ENCODE peak calls at places on chromosomes 11 and 22, in nine cellular contexts. One of them, this sample, is unnamed.

GRCh38 chr11:102799656-102800339 is 1.8 kb upstream of the MMP1 start:
- DNase-seq in DND-41: no peak
- DNase-seq in epithelial cell of esophagus: peak
- DNase-seq in astrocyte of the cerebellum: no peak
- DNase-seq in suprapubic skin: no peak
- DNase-seq in psoas muscle: no peak
- DNase-seq in CD8-positive, alpha-beta T cell: no peak
- DNase-seq in endodermal cell: no peak
- DNase-seq in AG04449: no peak
- DNase-seq in this sample: no peak

GRCh38 chr22:40423882-40424640 is 53.7 kb downstream of the SGSM3 start:
- DNase-seq in DND-41: no peak
- DNase-seq in epithelial cell of esophagus: no peak
- DNase-seq in astrocyte of the cerebellum: no peak
- DNase-seq in suprapubic skin: no peak
- DNase-seq in psoas muscle: peak
- DNase-seq in CD8-positive, alpha-beta T cell: no peak
- DNase-seq in endodermal cell: no peak
- DNase-seq in AG04449: no peak
- DNase-seq in this sample: no peak

GRCh38 chr11:21511835-21512440 is 680.9 kb upstream of the ANO5 start:
- DNase-seq in DND-41: peak
- DNase-seq in epithelial cell of esophagus: peak
- DNase-seq in astrocyte of the cerebellum: peak
- DNase-seq in suprapubic skin: peak
- DNase-seq in psoas muscle: peak
- DNase-seq in CD8-positive, alpha-beta T cell: peak
- DNase-seq in endodermal cell: peak
- DNase-seq in AG04449: no peak
- DNase-seq in this sample: peak

GRCh38 chr11:111736191-111736590 is 30.0 kb downstream of the PPP2R1B start:
- DNase-seq in DND-41: no peak
- DNase-seq in epithelial cell of esophagus: no peak
- DNase-seq in astrocyte of the cerebellum: no peak
- DNase-seq in suprapubic skin: peak
- DNase-seq in psoas muscle: peak
- DNase-seq in CD8-positive, alpha-beta T cell: no peak
- DNase-seq in endodermal cell: no peak
- DNase-seq in AG04449: no peak
- DNase-seq in this sample: no peak

GRCh38 chr11:17511571-17511970 is 32.6 kb downstream of the USH1C start:
- DNase-seq in DND-41: no peak
- DNase-seq in epithelial cell of esophagus: no peak
- DNase-seq in astrocyte of the cerebellum: no peak
- DNase-seq in suprapubic skin: no peak
- DNase-seq in psoas muscle: no peak
- DNase-seq in CD8-positive, alpha-beta T cell: no peak
- DNase-seq in endodermal cell: no peak
- DNase-seq in AG04449: no peak
- DNase-seq in this sample: no peak

GRCh38 chr11:130726234-130726559 is 190.1 kb downstream of the SNX19 start:
- DNase-seq in DND-41: no peak
- DNase-seq in epithelial cell of esophagus: peak
- DNase-seq in astrocyte of the cerebellum: peak
- DNase-seq in suprapubic skin: no peak
- DNase-seq in psoas muscle: peak
- DNase-seq in CD8-positive, alpha-beta T cell: no peak
- DNase-seq in endodermal cell: peak
- DNase-seq in AG04449: no peak
- DNase-seq in this sample: no peak

GRCh38 chr11:123302751-123303195 is 107.7 kb upstream of the CLMP start:
- DNase-seq in DND-41: no peak
- DNase-seq in epithelial cell of esophagus: peak
- DNase-seq in astrocyte of the cerebellum: peak
- DNase-seq in suprapubic skin: no peak
- DNase-seq in psoas muscle: no peak
- DNase-seq in CD8-positive, alpha-beta T cell: no peak
- DNase-seq in endodermal cell: peak
- DNase-seq in AG04449: no peak
- DNase-seq in this sample: peak

GRCh38 chr11:17272823-17273222 is 3.7 kb upstream of the NUCB2 start:
- DNase-seq in DND-41: peak
- DNase-seq in epithelial cell of esophagus: peak
- DNase-seq in astrocyte of the cerebellum: no peak
- DNase-seq in suprapubic skin: no peak
- DNase-seq in psoas muscle: no peak
- DNase-seq in CD8-positive, alpha-beta T cell: no peak
- DNase-seq in endodermal cell: no peak
- DNase-seq in AG04449: no peak
- DNase-seq in this sample: no peak

GRCh38 chr11:128563942-128564641 is 23.3 kb downstream of the ETS1 start:
- DNase-seq in DND-41: no peak
- DNase-seq in epithelial cell of esophagus: no peak
- DNase-seq in astrocyte of the cerebellum: no peak
- DNase-seq in suprapubic skin: no peak
- DNase-seq in psoas muscle: no peak
- DNase-seq in CD8-positive, alpha-beta T cell: no peak
- DNase-seq in endodermal cell: peak
- DNase-seq in AG04449: no peak
- DNase-seq in this sample: no peak

GRCh38 chr11:87006035-87006434 is 31.7 kb upstream of the TMEM135 start:
- DNase-seq in DND-41: no peak
- DNase-seq in epithelial cell of esophagus: peak
- DNase-seq in astrocyte of the cerebellum: no peak
- DNase-seq in suprapubic skin: no peak
- DNase-seq in psoas muscle: no peak
- DNase-seq in CD8-positive, alpha-beta T cell: no peak
- DNase-seq in endodermal cell: no peak
- DNase-seq in AG04449: no peak
- DNase-seq in this sample: no peak

DNA sequence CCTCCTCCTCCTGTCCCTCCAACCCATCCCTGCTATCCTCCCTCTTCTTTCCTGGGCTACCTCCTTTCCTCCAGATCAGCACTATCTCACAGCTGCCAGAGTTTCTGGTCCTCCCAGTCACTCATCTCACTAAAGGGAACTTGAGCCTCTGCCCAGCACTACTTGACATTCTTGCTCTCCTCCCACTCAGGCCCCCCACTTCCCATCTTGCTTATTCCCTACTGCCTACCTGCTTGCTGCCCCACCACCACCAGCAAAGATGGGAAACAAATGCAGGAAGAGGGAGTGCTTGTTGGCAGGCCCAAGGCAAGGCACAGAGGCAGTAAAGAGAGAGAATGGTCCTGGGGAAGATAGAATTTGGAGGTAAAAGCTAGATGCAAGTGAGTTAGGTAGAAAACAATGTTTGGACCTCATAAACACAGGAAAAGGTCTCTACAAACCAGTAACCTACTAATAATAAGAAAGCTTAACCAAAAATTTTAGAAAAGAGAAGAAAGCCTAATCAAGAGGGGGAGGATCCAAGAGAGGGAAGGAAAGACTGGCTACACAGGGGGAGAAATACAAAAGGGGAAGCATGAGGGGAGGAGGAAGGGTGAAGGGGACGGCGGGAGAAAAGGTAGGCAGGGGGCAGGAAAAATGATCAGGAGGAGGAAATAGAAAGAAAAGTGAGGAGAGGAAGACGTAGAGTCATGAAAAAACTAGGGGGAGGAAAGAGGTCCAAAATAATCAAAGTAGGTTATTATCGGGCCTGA is 63.6 kb downstream of the PAK1 start:
- DNase-seq in DND-41: no peak
- DNase-seq in epithelial cell of esophagus: no peak
- DNase-seq in astrocyte of the cerebellum: no peak
- DNase-seq in suprapubic skin: no peak
- DNase-seq in psoas muscle: no peak
- DNase-seq in CD8-positive, alpha-beta T cell: no peak
- DNase-seq in endodermal cell: no peak
- DNase-seq in AG04449: no peak
- DNase-seq in this sample: no peak
- H3K4me3 ChIP-seq in DND-41: no peak
- H3K4me3 ChIP-seq in epithelial cell of esophagus: no peak
- H3K4me3 ChIP-seq in astrocyte of the cerebellum: no peak
- H3K4me3 ChIP-seq in suprapubic skin: no peak
- H3K4me3 ChIP-seq in psoas muscle: peak
- H3K4me3 ChIP-seq in CD8-positive, alpha-beta T cell: no peak
- H3K4me3 ChIP-seq in endodermal cell: peak
- H3K4me3 ChIP-seq in AG04449: peak
- H3K4me3 ChIP-seq in this sample: no peak

DNA sequence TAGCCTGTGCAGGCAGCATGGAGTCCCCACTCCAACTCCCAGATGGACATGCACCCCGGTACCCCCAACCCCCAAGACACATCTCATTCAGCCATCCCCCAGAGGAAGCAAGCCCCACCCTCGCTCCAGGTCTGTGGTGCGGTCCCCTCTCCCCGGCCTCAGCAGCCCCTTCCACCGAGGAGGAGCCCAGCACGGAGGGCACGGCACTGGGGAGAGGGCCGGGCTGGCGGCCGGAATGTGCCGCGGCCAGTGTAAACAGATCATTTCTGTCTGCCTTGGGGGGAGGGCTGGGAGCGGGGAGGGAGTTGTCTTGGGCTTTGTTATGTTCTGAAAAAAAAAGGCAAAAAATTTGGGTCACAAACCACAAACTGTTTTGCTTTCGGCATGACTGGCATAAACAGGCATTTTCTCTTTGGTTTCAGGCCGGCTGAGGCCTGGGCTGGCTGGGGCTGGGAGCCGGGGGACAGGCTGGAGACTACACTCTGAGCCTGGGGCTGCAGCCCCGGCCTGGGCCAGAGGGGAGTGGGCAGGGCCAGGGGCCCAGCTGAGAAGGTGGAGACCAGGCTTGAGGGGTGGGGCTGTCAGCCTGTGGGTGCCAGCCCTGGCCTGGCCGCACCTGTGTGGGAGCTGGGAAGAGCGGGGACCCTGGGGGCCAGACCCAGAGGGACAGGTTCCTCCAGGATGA is 16.8 kb downstream of the IGF2 start:
- DNase-seq in DND-41: no peak
- DNase-seq in epithelial cell of esophagus: no peak
- DNase-seq in astrocyte of the cerebellum: peak
- DNase-seq in suprapubic skin: no peak
- DNase-seq in psoas muscle: no peak
- DNase-seq in CD8-positive, alpha-beta T cell: no peak
- DNase-seq in endodermal cell: no peak
- DNase-seq in AG04449: peak
- DNase-seq in this sample: no peak
- TF ChIP-seq CTCF in DND-41: no peak
- TF ChIP-seq CTCF in epithelial cell of esophagus: no peak
- TF ChIP-seq CTCF in astrocyte of the cerebellum: no peak
- TF ChIP-seq CTCF in suprapubic skin: no peak
- TF ChIP-seq CTCF in psoas muscle: no peak
- TF ChIP-seq CTCF in CD8-positive, alpha-beta T cell: no peak
- TF ChIP-seq CTCF in endodermal cell: no peak
- TF ChIP-seq CTCF in AG04449: no peak
- TF ChIP-seq CTCF in this sample: no peak

GRCh38 chr22:37824674-37825641 is 1.8 kb downstream of the GALR3 start:
- DNase-seq in DND-41: no peak
- DNase-seq in epithelial cell of esophagus: peak
- DNase-seq in astrocyte of the cerebellum: no peak
- DNase-seq in suprapubic skin: no peak
- DNase-seq in psoas muscle: no peak
- DNase-seq in CD8-positive, alpha-beta T cell: no peak
- DNase-seq in endodermal cell: peak
- DNase-seq in AG04449: no peak
- DNase-seq in this sample: no peak

GRCh38 chr22:37827056-37827455 is 3.9 kb downstream of the GALR3 start:
- DNase-seq in DND-41: no peak
- DNase-seq in epithelial cell of esophagus: no peak
- DNase-seq in astrocyte of the cerebellum: no peak
- DNase-seq in suprapubic skin: no peak
- DNase-seq in psoas muscle: no peak
- DNase-seq in CD8-positive, alpha-beta T cell: no peak
- DNase-seq in endodermal cell: no peak
- DNase-seq in AG04449: no peak
- DNase-seq in this sample: no peak

GRCh38 chr22:37822079-37822833 is 926 bp upstream of the GALR3 start:
- DNase-seq in DND-41: no peak
- DNase-seq in epithelial cell of esophagus: no peak
- DNase-seq in astrocyte of the cerebellum: no peak
- DNase-seq in suprapubic skin: no peak
- DNase-seq in psoas muscle: no peak
- DNase-seq in CD8-positive, alpha-beta T cell: no peak
- DNase-seq in endodermal cell: peak
- DNase-seq in AG04449: no peak
- DNase-seq in this sample: no peak

GRCh38 chr22:37820350-37820749 is 2.8 kb upstream of the GALR3 start:
- DNase-seq in DND-41: no peak
- DNase-seq in epithelial cell of esophagus: no peak
- DNase-seq in astrocyte of the cerebellum: no peak
- DNase-seq in suprapubic skin: no peak
- DNase-seq in psoas muscle: no peak
- DNase-seq in CD8-positive, alpha-beta T cell: no peak
- DNase-seq in endodermal cell: no peak
- DNase-seq in AG04449: no peak
- DNase-seq in this sample: no peak

GRCh38 chr22:37823134-37823985 is at the start of gene GALR3:
- DNase-seq in DND-41: no peak
- DNase-seq in epithelial cell of esophagus: no peak
- DNase-seq in astrocyte of the cerebellum: no peak
- DNase-seq in suprapubic skin: no peak
- DNase-seq in psoas muscle: no peak
- DNase-seq in CD8-positive, alpha-beta T cell: no peak
- DNase-seq in endodermal cell: no peak
- DNase-seq in AG04449: no peak
- DNase-seq in this sample: no peak
- H3K4me3 ChIP-seq in DND-41: no peak
- H3K4me3 ChIP-seq in epithelial cell of esophagus: no peak
- H3K4me3 ChIP-seq in astrocyte of the cerebellum: no peak
- H3K4me3 ChIP-seq in suprapubic skin: no peak
- H3K4me3 ChIP-seq in psoas muscle: no peak
- H3K4me3 ChIP-seq in CD8-positive, alpha-beta T cell: no peak
- H3K4me3 ChIP-seq in endodermal cell: peak
- H3K4me3 ChIP-seq in AG04449: no peak
- H3K4me3 ChIP-seq in this sample: no peak

DNA sequence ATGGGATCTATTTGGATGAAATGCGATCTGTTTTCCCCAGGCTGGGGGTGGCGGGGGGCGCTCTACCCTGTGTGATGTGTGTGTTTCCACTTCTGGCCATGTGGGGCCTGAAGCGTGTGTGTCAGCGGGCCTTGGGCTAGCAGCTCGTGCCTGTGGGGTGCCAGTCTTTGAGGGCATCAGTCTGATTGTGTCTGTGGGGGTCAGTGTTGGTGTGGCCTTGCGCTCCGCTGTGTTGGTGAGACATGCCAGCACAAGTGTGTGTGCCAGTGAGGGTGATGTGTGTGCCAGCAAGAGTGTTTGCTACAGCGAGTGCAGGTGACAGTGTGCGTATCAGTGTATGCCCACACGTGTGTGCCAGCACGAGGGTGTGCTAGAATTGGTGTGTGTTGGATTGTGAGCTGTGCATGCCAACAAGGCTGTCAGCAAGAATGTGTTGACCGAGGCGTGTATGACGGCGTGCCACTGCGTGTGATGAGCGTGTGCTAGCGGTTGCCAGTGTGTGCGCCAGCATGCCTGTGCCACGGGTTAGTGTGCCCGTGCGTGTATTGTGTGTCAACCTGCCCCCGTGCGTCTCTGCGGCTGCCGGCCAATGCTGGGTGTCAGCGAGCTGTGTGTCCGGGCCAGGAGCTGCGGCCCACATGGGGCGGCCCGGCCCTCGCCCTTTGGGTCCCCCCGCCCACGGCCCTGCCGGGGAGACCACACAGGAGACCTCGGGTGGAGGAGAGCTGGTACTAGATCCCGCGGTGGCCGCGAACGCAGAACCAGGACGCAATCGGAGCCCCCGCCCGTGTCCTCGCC is 519 bp downstream of the ARRB1 start:
- DNase-seq in DND-41: peak
- DNase-seq in epithelial cell of esophagus: peak
- DNase-seq in astrocyte of the cerebellum: no peak
- DNase-seq in suprapubic skin: peak
- DNase-seq in psoas muscle: peak
- DNase-seq in CD8-positive, alpha-beta T cell: peak
- DNase-seq in endodermal cell: peak
- DNase-seq in AG04449: no peak
- DNase-seq in this sample: no peak
- TF ChIP-seq CTCF in DND-41: peak
- TF ChIP-seq CTCF in epithelial cell of esophagus: no peak
- TF ChIP-seq CTCF in astrocyte of the cerebellum: no peak
- TF ChIP-seq CTCF in suprapubic skin: no peak
- TF ChIP-seq CTCF in psoas muscle: no peak
- TF ChIP-seq CTCF in CD8-positive, alpha-beta T cell: peak
- TF ChIP-seq CTCF in endodermal cell: peak
- TF ChIP-seq CTCF in AG04449: no peak
- TF ChIP-seq CTCF in this sample: peak